ENCODE peak calls at places on chromosomes 13 and 19, in eight cellular contexts. H is ACHN, W is GF-D8, V is iris pigment epithelial cell, I is KBM-7, R is lower leg skin, E is head of caudate nucleus, U is dorsolateral prefrontal cortex. O is an unnamed sample.

GRCh38 chr19:17471410-17472125 is 1.2 kb downstream of the SLC27A1 start:
- DNase-seq in H (no peak), W (no peak), V (no peak), I (no peak), R (no peak), E (no peak), U (no peak), O (no peak)

GRCh38 chr19:5655412-5655811 is 24.9 kb downstream of the MICOS13 start:
- DNase-seq in H (no peak), W (no peak), V (no peak), I (no peak), R (no peak), E (no peak), U (no peak), O (no peak)

GRCh38 chr19:55441692-55442321 is 1.3 kb downstream of the SHISA7 start:
- DNase-seq in H (no peak), W (no peak), V (no peak), I (no peak), R (no peak), E (peak; percentile 34), U (no peak), O (no peak)

GRCh38 chr19:29371766-29372415 is 153.9 kb upstream of the VSTM2B start:
- DNase-seq in H (no peak), W (no peak), V (no peak), I (no peak), R (peak; percentile 63), E (no peak), U (no peak), O (no peak)

GRCh38 chr19:33395561-33396550 is 22.3 kb downstream of the CEBPG start:
- DNase-seq in H (no peak), W (no peak), V (peak; percentile 38), I (no peak), R (no peak), E (no peak), U (peak; percentile 41), O (no peak)

GRCh38 chr19:10074153-10074552 is 12.0 kb upstream of the SHFL start:
- DNase-seq in H (peak; percentile 25), W (peak; percentile 11), V (peak; percentile 38), I (peak; percentile 75), R (no peak), E (no peak), U (no peak), O (peak; percentile 24)

GRCh38 chr19:16373539-16373938 is 48.9 kb downstream of the KLF2 start:
- DNase-seq in H (peak; percentile 25), W (no peak), V (peak; percentile 74), I (no peak), R (no peak), E (no peak), U (no peak), O (peak; percentile 94)

GRCh38 chr19:11506101-11506555 is 489 bp upstream of the ZNF653 start:
- DNase-seq in H (no peak), W (no peak), V (no peak), I (no peak), R (no peak), E (no peak), U (peak; percentile 48), O (no peak)

GRCh38 chr13:75656590-75656989 is 20.5 kb downstream of the LMO7 start:
- DNase-seq in H (no peak), W (no peak), V (peak; percentile 46), I (no peak), R (no peak), E (no peak), U (no peak), O (no peak)

GRCh38 chr19:30046522-30046921 is 104.5 kb downstream of the URI1 start:
- DNase-seq in H (peak; percentile 8), W (no peak), V (peak; percentile 35), I (peak; percentile 54), R (no peak), E (no peak), U (no peak), O (no peak)

O was measured in mesenchymal stem cell.